ENCODE peak calls at places on chromosomes 5 and 9, in six cellular contexts. H, M, S, F, P and O are unnamed samples.

GRCh38 chr9:129176786-129177442 is 1.1 kb downstream of the IER5L start:
- DNase-seq in H (no peak), M (peak), S (peak), F (no peak), P (no peak), O (peak)

GRCh38 chr5:89735108-89735507 is 674.4 kb downstream of the CETN3 start:
- DNase-seq in H (no peak), M (no peak), S (no peak), F (no peak), P (no peak), O (no peak)

GRCh38 chr5:114412509-114413171 is 50.8 kb downstream of the KCNN2 start:
- DNase-seq in H (no peak), M (no peak), S (no peak), F (no peak), P (no peak), O (no peak)

GRCh38 chr5:139726248-139726647 is 69.4 kb upstream of the PSD2 start:
- DNase-seq in H (no peak), M (peak), S (no peak), F (no peak), P (no peak), O (no peak)

GRCh38 chr5:139651863-139652787 is 4.0 kb downstream of the CXXC5 start:
- DNase-seq in H (peak), M (peak), S (peak), F (no peak), P (no peak), O (peak)

GRCh38 chr5:150078802-150079654 is 7.3 kb downstream of the CSF1R start:
- DNase-seq in H (no peak), M (no peak), S (no peak), F (no peak), P (no peak), O (no peak)

GRCh38 chr5:59061377-59061776 is 478.5 kb downstream of the RAB3C start:
- DNase-seq in H (peak), M (no peak), S (no peak), F (no peak), P (peak), O (no peak)

GRCh38 chr9:133242991-133243390 is 32.0 kb downstream of the ABO start:
- DNase-seq in H (no peak), M (no peak), S (no peak), F (no peak), P (no peak), O (no peak)

GRCh38 chr9:111481885-111482636 is 2.1 kb downstream of the ECPAS start:
- DNase-seq in H (no peak), M (peak), S (no peak), F (no peak), P (peak), O (no peak)

GRCh38 chr9:133564451-133564850 is 29.9 kb downstream of the ADAMTSL2 start:
- DNase-seq in H (no peak), M (no peak), S (no peak), F (no peak), P (no peak), O (no peak)

GRCh38 chr5:9265391-9266287 is 280.2 kb downstream of the SEMA5A start:
- DNase-seq in H (no peak), M (no peak), S (peak), F (peak), P (no peak), O (no peak)

GRCh38 chr9:105500108-105500766 is 52.4 kb downstream of the FSD1L start:
- DNase-seq in H (no peak), M (no peak), S (no peak), F (no peak), P (no peak), O (no peak)

GRCh38 chr9:79120533-79121315 is 451.0 kb upstream of the TLE4 start:
- DNase-seq in H (no peak), M (no peak), S (no peak), F (no peak), P (no peak), O (no peak)

GRCh38 chr5:149584106-149584505 is 2.8 kb downstream of the ARHGEF37 start:
- DNase-seq in H (no peak), M (no peak), S (no peak), F (no peak), P (no peak), O (no peak)

GRCh38 chr5:91848453-91848852 is 465.3 kb upstream of the ARRDC3 start:
- DNase-seq in H (peak), M (no peak), S (no peak), F (no peak), P (peak), O (no peak)

GRCh38 chr5:87582149-87582548 is 169.4 kb upstream of the CCNH start:
- DNase-seq in H (no peak), M (no peak), S (no peak), F (no peak), P (no peak), O (no peak)

GRCh38 chr5:172007795-172008465 is 1.5 kb upstream of the FBXW11 start:
- DNase-seq in H (no peak), M (no peak), S (no peak), F (no peak), P (no peak), O (peak)

GRCh38 chr5:21826884-21827283 is 1026.3 kb downstream of the CDH12 start:
- DNase-seq in H (no peak), M (no peak), S (no peak), F (no peak), P (no peak), O (no peak)

GRCh38 chr5:141747152-141747640 is 65.2 kb upstream of the ARAP3 start:
- DNase-seq in H (no peak), M (peak), S (peak), F (peak), P (no peak), O (peak)

GRCh38 chr5:21391506-21391905 is 1403.5 kb upstream of the CDH18 start:
- DNase-seq in H (no peak), M (no peak), S (no peak), F (no peak), P (peak), O (peak)

GRCh38 chr9:104606202-104606601 is 775 bp upstream of the OR13C2 start:
- DNase-seq in H (no peak), M (no peak), S (no peak), F (no peak), P (no peak), O (no peak)

GRCh38 chr9:134222018-134222573 is 57.7 kb upstream of the RNU6ATAC start:
- DNase-seq in H (no peak), M (no peak), S (no peak), F (no peak), P (no peak), O (no peak)

GRCh38 chr5:68817696-68818695 is 275.8 kb upstream of the SLC30A5 start:
- DNase-seq in H (no peak), M (no peak), S (peak), F (peak), P (no peak), O (no peak)

GRCh38 chr5:1011741-1012315 is 3.2 kb downstream of the NKD2 start:
- DNase-seq in H (no peak), M (no peak), S (peak), F (no peak), P (no peak), O (no peak)

GRCh38 chr5:116506448-116506847 is 68.2 kb downstream of the SEMA6A start:
- DNase-seq in H (no peak), M (no peak), S (no peak), F (no peak), P (no peak), O (no peak)

GRCh38 chr9:131367445-131367844 is 26.4 kb upstream of the PRRC2B start:
- DNase-seq in H (no peak), M (no peak), S (no peak), F (no peak), P (no peak), O (no peak)

GRCh38 chr9:96453625-96454024 is 3.7 kb downstream of the HABP4 start:
- DNase-seq in H (peak), M (no peak), S (no peak), F (no peak), P (peak), O (peak)

GRCh38 chr5:4551034-4551433 is 589.1 kb upstream of the ADAMTS16 start:
- DNase-seq in H (no peak), M (no peak), S (no peak), F (no peak), P (no peak), O (no peak)

GRCh38 chr5:6652025-6652424 is 18.8 kb downstream of the SRD5A1 start:
- DNase-seq in H (no peak), M (no peak), S (no peak), F (no peak), P (no peak), O (no peak)

GRCh38 chr9:78004478-78005229 is 27.0 kb downstream of the GNAQ start:
- DNase-seq in H (peak), M (peak), S (no peak), F (no peak), P (peak), O (no peak)

GRCh38 chr5:98786178-98786853 is 12.9 kb downstream of the RGMB start:
- DNase-seq in H (no peak), M (no peak), S (no peak), F (no peak), P (no peak), O (no peak)

GRCh38 chr9:18756712-18757125 is 276.3 kb downstream of the SAXO1 start:
- DNase-seq in H (no peak), M (no peak), S (no peak), F (no peak), P (peak), O (peak)

GRCh38 chr9:211557-211956 is 3.1 kb upstream of the DOCK8 start:
- DNase-seq in H (no peak), M (no peak), S (no peak), F (no peak), P (no peak), O (no peak)

GRCh38 chr9:211036-211435 is 3.6 kb upstream of the DOCK8 start:
- DNase-seq in H (no peak), M (no peak), S (no peak), F (no peak), P (no peak), O (peak)

GRCh38 chr9:212265-212664 is 2.4 kb upstream of the DOCK8 start:
- DNase-seq in H (no peak), M (no peak), S (no peak), F (no peak), P (no peak), O (no peak)

GRCh38 chr9:215631-216155 is 1.0 kb downstream of the DOCK8 start:
- DNase-seq in H (no peak), M (no peak), S (no peak), F (no peak), P (no peak), O (no peak)

DNA sequence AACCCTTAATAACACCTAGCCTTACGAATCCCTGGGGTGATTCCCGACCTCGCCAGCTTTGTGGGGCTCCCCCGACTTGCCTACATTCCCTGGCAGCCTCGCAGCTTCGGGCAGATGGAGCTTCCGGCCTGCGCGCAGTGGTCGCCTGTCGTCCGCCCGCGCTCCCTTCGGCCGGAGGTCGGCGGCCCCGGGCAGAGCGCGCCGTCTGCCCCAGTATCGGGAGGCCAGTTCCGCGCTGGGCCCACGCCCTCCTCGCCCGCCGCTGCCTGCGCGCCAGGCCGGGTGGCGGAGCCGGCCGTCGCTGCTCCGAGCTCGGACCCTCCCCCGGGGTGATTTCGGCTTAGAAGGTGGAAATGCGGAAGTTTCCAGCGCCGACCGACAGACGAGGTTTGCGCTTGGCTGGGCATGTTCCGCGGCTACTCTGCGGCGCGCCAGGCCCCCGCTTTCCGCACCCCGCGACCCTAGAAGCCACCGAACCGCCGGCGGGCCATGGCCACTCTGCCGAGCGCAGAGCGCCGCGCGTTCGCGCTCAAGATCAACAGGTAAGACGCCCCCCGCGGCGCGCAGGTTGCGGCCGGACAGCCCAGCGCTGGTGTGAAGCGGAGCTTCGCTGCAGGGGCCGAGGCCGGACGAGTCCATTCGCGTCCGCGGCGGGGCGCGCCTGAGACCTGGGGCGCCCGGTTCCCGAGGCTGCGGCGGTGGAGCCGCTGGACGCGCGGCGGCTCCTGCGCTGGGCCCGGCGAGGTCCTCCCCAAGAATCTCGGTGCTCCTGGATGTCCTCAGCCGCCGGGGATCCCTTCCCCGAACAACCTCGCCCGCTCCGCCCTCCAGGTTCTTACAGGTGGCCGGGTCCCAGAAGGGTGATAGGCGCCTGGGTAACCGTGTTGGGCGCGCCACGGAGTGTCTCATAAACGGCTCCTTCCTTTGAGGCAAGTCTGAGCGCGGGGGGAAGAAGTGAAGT is at the start of gene DOCK8:
- DNase-seq in H (peak), M (peak), S (peak), F (no peak), P (peak), O (peak)
- TF ChIP-seq JUN in H (no peak), M (no peak), S (no peak), F (no peak), P (no peak), O (no peak)

GRCh38 chr9:22381170-22381569 is 65.5 kb upstream of the DMRTA1 start:
- DNase-seq in H (no peak), M (no peak), S (no peak), F (no peak), P (no peak), O (no peak)

GRCh38 chr9:22379272-22379671 is 67.4 kb upstream of the DMRTA1 start:
- DNase-seq in H (no peak), M (no peak), S (no peak), F (no peak), P (no peak), O (no peak)

GRCh38 chr9:22383720-22384119 is 62.9 kb upstream of the DMRTA1 start:
- DNase-seq in H (no peak), M (no peak), S (no peak), F (no peak), P (no peak), O (no peak)

GRCh38 chr9:22382331-22382730 is 64.3 kb upstream of the DMRTA1 start:
- DNase-seq in H (no peak), M (no peak), S (no peak), F (no peak), P (no peak), O (no peak)
- TF ChIP-seq JUN in H (no peak), M (no peak), S (no peak), F (no peak), P (no peak), O (no peak)

GRCh38 chr5:180438785-180439780 is 55.1 kb upstream of the CNOT6 start:
- DNase-seq in H (no peak), M (no peak), S (no peak), F (no peak), P (no peak), O (no peak)
- TF ChIP-seq JUN in H (no peak), M (no peak), S (no peak), F (no peak), P (no peak), O (no peak)

GRCh38 chr9:92147854-92148184 is 32.6 kb upstream of the SPTLC1 start:
- DNase-seq in H (no peak), M (no peak), S (no peak), F (no peak), P (no peak), O (no peak)

GRCh38 chr9:92142329-92142728 is 27.1 kb upstream of the SPTLC1 start:
- DNase-seq in H (no peak), M (no peak), S (no peak), F (no peak), P (no peak), O (no peak)

GRCh38 chr9:92141144-92142129 is 26.2 kb upstream of the SPTLC1 start:
- DNase-seq in H (no peak), M (no peak), S (peak), F (no peak), P (no peak), O (peak)

GRCh38 chr9:92147030-92147853 is 32.0 kb upstream of the SPTLC1 start:
- DNase-seq in H (peak), M (peak), S (no peak), F (no peak), P (no peak), O (peak)

DNA sequence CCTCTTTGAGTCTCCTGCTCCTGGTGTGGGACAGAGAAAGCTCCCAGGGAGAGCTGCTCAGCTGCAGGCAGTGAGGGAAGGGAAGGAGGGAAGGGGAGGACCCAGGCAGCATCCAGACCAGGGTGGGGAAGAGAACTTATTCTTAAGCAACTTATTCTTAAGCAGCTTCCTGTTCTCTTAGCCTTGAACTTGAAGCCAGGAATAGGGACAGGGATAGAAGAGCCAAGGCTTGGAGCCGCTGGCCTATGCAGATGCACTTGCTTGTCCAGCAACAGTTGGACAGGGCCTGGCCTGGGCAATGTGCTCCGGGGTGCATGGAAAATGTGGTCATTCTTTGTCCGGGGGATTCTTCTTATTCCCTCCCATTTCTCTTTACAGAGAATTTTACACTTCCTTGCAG is 31.4 kb upstream of the SPTLC1 start:
- DNase-seq in H (no peak), M (no peak), S (no peak), F (no peak), P (no peak), O (peak)
- TF ChIP-seq JUN in H (no peak), M (no peak), S (no peak), F (no peak), P (no peak), O (no peak)

DNA sequence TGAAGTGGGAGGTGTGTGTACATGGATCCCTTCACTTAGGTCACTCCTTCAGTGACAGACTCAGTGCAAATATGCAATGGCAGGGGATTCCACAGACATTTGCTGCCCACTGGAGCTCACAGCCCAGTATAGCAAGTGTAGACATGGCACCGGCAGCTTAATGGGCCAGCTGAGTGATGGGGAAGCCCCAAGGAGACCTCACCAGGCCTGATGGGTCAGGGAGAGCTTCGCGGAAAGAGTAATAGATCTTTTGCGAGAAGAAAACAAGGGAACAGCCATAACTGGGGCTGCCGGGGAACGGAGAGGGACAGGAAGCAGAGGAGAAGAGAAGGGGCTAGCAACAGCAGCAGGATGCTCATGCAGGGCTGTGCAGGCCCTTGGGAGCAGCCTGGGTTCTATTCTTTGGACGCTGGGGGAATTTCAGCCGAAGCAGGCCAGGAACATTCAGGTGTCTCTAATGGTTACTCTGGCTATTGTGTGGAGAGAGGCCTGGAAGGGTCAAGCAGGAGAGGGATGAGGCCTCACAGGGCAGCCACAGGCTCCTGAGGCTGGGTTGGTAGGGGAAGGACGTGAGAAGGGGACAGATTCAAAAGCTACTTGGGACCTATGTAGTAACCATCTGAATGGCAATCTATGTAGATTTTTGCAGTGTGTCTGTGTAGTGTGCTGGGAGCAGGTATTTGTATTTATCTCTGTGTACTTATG is 27.0 kb downstream of the TCF7 start:
- DNase-seq in H (no peak), M (no peak), S (no peak), F (no peak), P (no peak), O (no peak)
- TF ChIP-seq JUN in H (no peak), M (no peak), S (no peak), F (no peak), P (no peak), O (no peak)

DNA sequence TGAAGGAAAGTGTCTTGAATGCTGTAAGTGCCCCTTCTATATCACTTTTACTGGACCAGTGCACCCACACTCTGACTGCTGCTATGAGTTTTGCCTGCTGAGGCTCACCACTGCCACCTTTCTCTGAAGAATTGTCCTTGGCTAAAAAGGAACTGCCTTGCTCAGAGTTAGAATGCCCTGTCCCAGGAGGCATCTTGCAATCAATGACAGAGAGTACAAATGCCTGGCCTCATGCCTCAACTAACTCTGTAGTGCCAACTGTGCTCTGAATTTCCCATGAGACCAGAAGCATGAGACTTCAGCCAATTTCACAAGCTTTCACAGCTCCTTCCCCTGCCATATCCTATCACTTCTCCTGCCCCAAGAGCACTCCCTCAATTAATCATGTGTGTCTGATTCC is 569.7 kb downstream of the ZNF608 start:
- DNase-seq in H (no peak), M (no peak), S (no peak), F (no peak), P (no peak), O (no peak)
- TF ChIP-seq JUN in H (no peak), M (no peak), S (no peak), F (no peak), P (no peak), O (no peak)

GRCh38 chr5:168327994-168328393 is 36.5 kb downstream of the WWC1 start:
- DNase-seq in H (no peak), M (no peak), S (no peak), F (no peak), P (no peak), O (no peak)
- TF ChIP-seq JUN in H (no peak), M (no peak), S (no peak), F (no peak), P (no peak), O (no peak)

DNA sequence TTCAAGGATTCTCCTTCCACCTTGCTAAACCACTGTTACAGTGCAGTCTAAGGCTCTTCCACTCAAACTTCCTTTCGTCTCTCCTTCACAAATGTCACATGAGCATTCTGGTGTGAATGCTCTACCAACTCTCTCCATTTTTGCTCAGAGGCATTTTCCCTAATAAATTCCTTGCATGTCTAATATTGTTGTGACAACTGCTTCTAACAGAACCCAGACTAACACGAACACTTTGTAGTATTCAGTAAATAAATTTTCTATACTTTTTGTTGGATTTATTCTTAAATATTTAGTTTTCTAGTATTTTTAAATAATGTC is 24.0 kb downstream of the RAPGEF6 start:
- DNase-seq in H (no peak), M (no peak), S (no peak), F (no peak), P (no peak), O (no peak)
- TF ChIP-seq JUN in H (no peak), M (no peak), S (no peak), F (no peak), P (no peak), O (no peak)